ENCODE peak calls at places on chromosomes 2 and 18, in six cellular contexts. One of them, this sample, is unnamed.

GRCh38 chr2:196123679-196124373 is 47.6 kb downstream of the STK17B start:
- DNase-seq in GM19239: no peak
- DNase-seq in cardiac fibroblast: peak; percentile 71
- DNase-seq in DMS79 treated with DMSO at 0.1 percent for 48 hours: no peak
- DNase-seq in foreskin keratinocyte: no peak
- DNase-seq in B cell: no peak
- DNase-seq in this sample: no peak

GRCh38 chr2:134372611-134373131 is 118.8 kb downstream of the MGAT5 start:
- DNase-seq in GM19239: no peak
- DNase-seq in cardiac fibroblast: peak; percentile 60
- DNase-seq in DMS79 treated with DMSO at 0.1 percent for 48 hours: peak; percentile 87
- DNase-seq in foreskin keratinocyte: peak; percentile 62
- DNase-seq in B cell: no peak
- DNase-seq in this sample: peak; percentile 86

GRCh38 chr2:71379086-71379485 is 47.5 kb downstream of the ZNF638 start:
- DNase-seq in GM19239: no peak
- DNase-seq in cardiac fibroblast: peak; percentile 87
- DNase-seq in DMS79 treated with DMSO at 0.1 percent for 48 hours: no peak
- DNase-seq in foreskin keratinocyte: peak; percentile 16
- DNase-seq in B cell: no peak
- DNase-seq in this sample: peak; percentile 27

GRCh38 chr2:240129731-240130392 is 6.2 kb downstream of the COPS9 start:
- DNase-seq in GM19239: no peak
- DNase-seq in cardiac fibroblast: no peak
- DNase-seq in DMS79 treated with DMSO at 0.1 percent for 48 hours: no peak
- DNase-seq in foreskin keratinocyte: no peak
- DNase-seq in B cell: peak; percentile 9
- DNase-seq in this sample: no peak

GRCh38 chr2:232629201-232629475 is 4.3 kb upstream of the EFHD1 start:
- DNase-seq in GM19239: no peak
- DNase-seq in cardiac fibroblast: peak; percentile 10
- DNase-seq in DMS79 treated with DMSO at 0.1 percent for 48 hours: no peak
- DNase-seq in foreskin keratinocyte: no peak
- DNase-seq in B cell: no peak
- DNase-seq in this sample: no peak

GRCh38 chr18:111292-112014 is 46.9 kb upstream of the USP14 start:
- DNase-seq in GM19239: peak; percentile 44
- DNase-seq in cardiac fibroblast: peak; percentile 26
- DNase-seq in DMS79 treated with DMSO at 0.1 percent for 48 hours: no peak
- DNase-seq in foreskin keratinocyte: peak; percentile 31
- DNase-seq in B cell: peak; percentile 87
- DNase-seq in this sample: no peak

GRCh38 chr2:206266130-206267125 is 8.0 kb upstream of the ZDBF2 start:
- DNase-seq in GM19239: no peak
- DNase-seq in cardiac fibroblast: no peak
- DNase-seq in DMS79 treated with DMSO at 0.1 percent for 48 hours: no peak
- DNase-seq in foreskin keratinocyte: no peak
- DNase-seq in B cell: no peak
- DNase-seq in this sample: no peak

GRCh38 chr18:58446661-58447060 is 182.2 kb downstream of the ALPK2 start:
- DNase-seq in GM19239: no peak
- DNase-seq in cardiac fibroblast: no peak
- DNase-seq in DMS79 treated with DMSO at 0.1 percent for 48 hours: no peak
- DNase-seq in foreskin keratinocyte: no peak
- DNase-seq in B cell: no peak
- DNase-seq in this sample: no peak

GRCh38 chr18:69992776-69993175 is 45.1 kb upstream of the CD226 start:
- DNase-seq in GM19239: no peak
- DNase-seq in cardiac fibroblast: peak; percentile 78
- DNase-seq in DMS79 treated with DMSO at 0.1 percent for 48 hours: no peak
- DNase-seq in foreskin keratinocyte: peak; percentile 20
- DNase-seq in B cell: no peak
- DNase-seq in this sample: no peak

GRCh38 chr2:80238692-80239469 is 65.7 kb downstream of the LRRTM1 start:
- DNase-seq in GM19239: no peak
- DNase-seq in cardiac fibroblast: peak; percentile 29
- DNase-seq in DMS79 treated with DMSO at 0.1 percent for 48 hours: no peak
- DNase-seq in foreskin keratinocyte: no peak
- DNase-seq in B cell: no peak
- DNase-seq in this sample: peak; percentile 10

GRCh38 chr2:236998250-236998649 is 87.4 kb upstream of the COPS8 start:
- DNase-seq in GM19239: no peak
- DNase-seq in cardiac fibroblast: peak; percentile 36
- DNase-seq in DMS79 treated with DMSO at 0.1 percent for 48 hours: peak; percentile 82
- DNase-seq in foreskin keratinocyte: no peak
- DNase-seq in B cell: no peak
- DNase-seq in this sample: no peak

GRCh38 chr2:221389421-221389820 is 182.7 kb downstream of the EPHA4 start:
- DNase-seq in GM19239: no peak
- DNase-seq in cardiac fibroblast: no peak
- DNase-seq in DMS79 treated with DMSO at 0.1 percent for 48 hours: no peak
- DNase-seq in foreskin keratinocyte: no peak
- DNase-seq in B cell: no peak
- DNase-seq in this sample: no peak

GRCh38 chr2:141899740-141900139 is 231.1 kb downstream of the LRP1B start:
- DNase-seq in GM19239: no peak
- DNase-seq in cardiac fibroblast: no peak
- DNase-seq in DMS79 treated with DMSO at 0.1 percent for 48 hours: no peak
- DNase-seq in foreskin keratinocyte: no peak
- DNase-seq in B cell: no peak
- DNase-seq in this sample: no peak

GRCh38 chr18:22363867-22364463 is 53.8 kb downstream of the CTAGE1 start:
- DNase-seq in GM19239: no peak
- DNase-seq in cardiac fibroblast: peak; percentile 36
- DNase-seq in DMS79 treated with DMSO at 0.1 percent for 48 hours: no peak
- DNase-seq in foreskin keratinocyte: no peak
- DNase-seq in B cell: no peak
- DNase-seq in this sample: no peak

GRCh38 chr2:11101430-11101829 is 53.8 kb upstream of the SLC66A3 start:
- DNase-seq in GM19239: no peak
- DNase-seq in cardiac fibroblast: no peak
- DNase-seq in DMS79 treated with DMSO at 0.1 percent for 48 hours: no peak
- DNase-seq in foreskin keratinocyte: no peak
- DNase-seq in B cell: no peak
- DNase-seq in this sample: no peak

GRCh38 chr2:213108308-213108707 is 43.1 kb downstream of the IKZF2 start:
- DNase-seq in GM19239: no peak
- DNase-seq in cardiac fibroblast: no peak
- DNase-seq in DMS79 treated with DMSO at 0.1 percent for 48 hours: no peak
- DNase-seq in foreskin keratinocyte: no peak
- DNase-seq in B cell: no peak
- DNase-seq in this sample: no peak

GRCh38 chr18:65365245-65365955 is 385.4 kb upstream of the CDH7 start:
- DNase-seq in GM19239: no peak
- DNase-seq in cardiac fibroblast: no peak
- DNase-seq in DMS79 treated with DMSO at 0.1 percent for 48 hours: no peak
- DNase-seq in foreskin keratinocyte: no peak
- DNase-seq in B cell: no peak
- DNase-seq in this sample: no peak

GRCh38 chr2:224887159-224887558 is 155.1 kb downstream of the DOCK10 start:
- DNase-seq in GM19239: no peak
- DNase-seq in cardiac fibroblast: peak; percentile 73
- DNase-seq in DMS79 treated with DMSO at 0.1 percent for 48 hours: no peak
- DNase-seq in foreskin keratinocyte: no peak
- DNase-seq in B cell: no peak
- DNase-seq in this sample: no peak

GRCh38 chr18:36593001-36593400 is 235.8 kb downstream of the TPGS2 start:
- DNase-seq in GM19239: no peak
- DNase-seq in cardiac fibroblast: peak; percentile 34
- DNase-seq in DMS79 treated with DMSO at 0.1 percent for 48 hours: no peak
- DNase-seq in foreskin keratinocyte: no peak
- DNase-seq in B cell: no peak
- DNase-seq in this sample: no peak

GRCh38 chr18:73669299-73669698 is 478.3 kb downstream of the FBXO15 start:
- DNase-seq in GM19239: no peak
- DNase-seq in cardiac fibroblast: peak; percentile 59
- DNase-seq in DMS79 treated with DMSO at 0.1 percent for 48 hours: no peak
- DNase-seq in foreskin keratinocyte: no peak
- DNase-seq in B cell: no peak
- DNase-seq in this sample: peak; percentile 63

GRCh38 chr18:6111726-6112125 is 216.4 kb upstream of the TMEM200C start:
- DNase-seq in GM19239: no peak
- DNase-seq in cardiac fibroblast: no peak
- DNase-seq in DMS79 treated with DMSO at 0.1 percent for 48 hours: no peak
- DNase-seq in foreskin keratinocyte: no peak
- DNase-seq in B cell: no peak
- DNase-seq in this sample: no peak

GRCh38 chr2:176130153-176130916 is 830 bp downstream of the HOXD8 start:
- DNase-seq in GM19239: no peak
- DNase-seq in cardiac fibroblast: no peak
- DNase-seq in DMS79 treated with DMSO at 0.1 percent for 48 hours: peak; percentile 54
- DNase-seq in foreskin keratinocyte: no peak
- DNase-seq in B cell: no peak
- DNase-seq in this sample: no peak

GRCh38 chr2:152647417-152648010 is 69.7 kb downstream of the PRPF40A start:
- DNase-seq in GM19239: no peak
- DNase-seq in cardiac fibroblast: no peak
- DNase-seq in DMS79 treated with DMSO at 0.1 percent for 48 hours: peak; percentile 80
- DNase-seq in foreskin keratinocyte: no peak
- DNase-seq in B cell: no peak
- DNase-seq in this sample: no peak

GRCh38 chr2:45432406-45432805 is 178.7 kb downstream of the SRBD1 start:
- DNase-seq in GM19239: no peak
- DNase-seq in cardiac fibroblast: peak; percentile 35
- DNase-seq in DMS79 treated with DMSO at 0.1 percent for 48 hours: no peak
- DNase-seq in foreskin keratinocyte: no peak
- DNase-seq in B cell: no peak
- DNase-seq in this sample: no peak

GRCh38 chr18:23499571-23499889 is 3.8 kb upstream of the RMC1 start:
- DNase-seq in GM19239: no peak
- DNase-seq in cardiac fibroblast: no peak
- DNase-seq in DMS79 treated with DMSO at 0.1 percent for 48 hours: no peak
- DNase-seq in foreskin keratinocyte: no peak
- DNase-seq in B cell: no peak
- DNase-seq in this sample: no peak

This sample was measured in AG04450.